ENCODE peak calls at places on chromosomes 1 and 21, in seven cellular contexts. B is amygdala, J is heart left ventricle, H is GM23338, F is H7, V is SW 1271, R is bronchial epithelial cell. D is an unnamed sample.

GRCh38 chr1:66944330-66945274 is 19.8 kb downstream of the MIER1 start:
- DNase-seq in B (no peak), J (peak), H (no peak), F (no peak), V (no peak), R (peak), D (peak)

GRCh38 chr1:155858805-155859233 is 548 bp upstream of the SYT11 start:
- DNase-seq in B (no peak), J (peak), H (no peak), F (no peak), V (no peak), R (no peak), D (no peak)

GRCh38 chr1:65267291-65268087 is 41.9 kb upstream of the DNAJC6 start:
- DNase-seq in B (no peak), J (no peak), H (peak), F (no peak), V (no peak), R (no peak), D (no peak)

GRCh38 chr1:32828341-32828740 is 10.9 kb downstream of the S100PBP start:
- DNase-seq in B (no peak), J (no peak), H (peak), F (no peak), V (no peak), R (no peak), D (peak)

GRCh38 chr1:59173721-59174120 is 123.2 kb upstream of the FGGY start:
- DNase-seq in B (no peak), J (no peak), H (no peak), F (no peak), V (no peak), R (peak), D (peak)

GRCh38 chr1:215529571-215529970 is 37.5 kb upstream of the KCTD3 start:
- DNase-seq in B (no peak), J (no peak), H (no peak), F (no peak), V (no peak), R (no peak), D (no peak)

GRCh38 chr1:64654519-64655341 is 90.1 kb upstream of the RAVER2 start:
- DNase-seq in B (no peak), J (no peak), H (no peak), F (no peak), V (no peak), R (peak), D (peak)

GRCh38 chr1:14977338-14977931 is 176.1 kb upstream of the TMEM51 start:
- DNase-seq in B (no peak), J (no peak), H (no peak), F (no peak), V (no peak), R (no peak), D (peak)

GRCh38 chr21:34875830-34876229 is 173.3 kb downstream of the RUNX1 start:
- DNase-seq in B (no peak), J (no peak), H (no peak), F (no peak), V (no peak), R (no peak), D (no peak)

GRCh38 chr1:226510453-226510852 is 38.1 kb upstream of the STUM start:
- DNase-seq in B (no peak), J (no peak), H (no peak), F (no peak), V (no peak), R (peak), D (no peak)

GRCh38 chr1:206050655-206051235 is 2.2 kb upstream of the RHEX start:
- DNase-seq in B (no peak), J (no peak), H (no peak), F (no peak), V (no peak), R (peak), D (peak)

GRCh38 chr1:153312569-153313186 is at the start of gene PGLYRP3:
- DNase-seq in B (no peak), J (no peak), H (peak), F (no peak), V (no peak), R (peak), D (no peak)